ENCODE peak calls at places on chromosomes 6 and 20, in five cellular contexts. P, B, L, Z and C are unnamed samples.

GRCh38 chr20:62045118-62045517 is 20.6 kb downstream of the TAF4 start:
- DNase-seq in P (no peak), B (no peak), L (no peak), Z (no peak), C (peak; percentile 3)

GRCh38 chr6:13307508-13307995 is 20.8 kb downstream of the TBC1D7 start:
- DNase-seq in P (peak; percentile 31), B (no peak), L (no peak), Z (no peak), C (peak; percentile 62)

GRCh38 chr6:108559097-108559883 is 1.4 kb upstream of the FOXO3 start:
- DNase-seq in P (peak; percentile 90), B (peak; percentile 74), L (no peak), Z (peak; percentile 62), C (peak; percentile 97)

GRCh38 chr6:39681566-39682250 is 43.5 kb downstream of the KIF6 start:
- DNase-seq in P (peak; percentile 8), B (no peak), L (no peak), Z (no peak), C (no peak)

GRCh38 chr6:111057074-111057752 is 30.1 kb upstream of the SLC16A10 start:
- DNase-seq in P (peak; percentile 50), B (peak; percentile 73), L (peak; percentile 8), Z (no peak), C (peak; percentile 22)

GRCh38 chr20:58550661-58551060 is 35.5 kb upstream of the APCDD1L start:
- DNase-seq in P (peak; percentile 94), B (no peak), L (no peak), Z (no peak), C (peak; percentile 95)

GRCh38 chr20:2468581-2469407 is 1.8 kb downstream of the SNRPB start:
- DNase-seq in P (no peak), B (no peak), L (no peak), Z (no peak), C (no peak)

GRCh38 chr6:89987830-89988229 is 93.6 kb downstream of the GJA10 start:
- DNase-seq in P (no peak), B (no peak), L (no peak), Z (no peak), C (no peak)

GRCh38 chr6:6685249-6685667 is 96.7 kb downstream of the LY86 start:
- DNase-seq in P (no peak), B (no peak), L (no peak), Z (no peak), C (no peak)

GRCh38 chr20:43431120-43431519 is 26.6 kb upstream of the SRSF6 start:
- DNase-seq in P (no peak), B (no peak), L (no peak), Z (no peak), C (no peak)

GRCh38 chr20:57856658-57857057 is 146.8 kb upstream of the PMEPA1 start:
- DNase-seq in P (no peak), B (no peak), L (no peak), Z (no peak), C (no peak)

GRCh38 chr20:7976015-7976414 is 35.8 kb upstream of the HAO1 start:
- DNase-seq in P (no peak), B (no peak), L (no peak), Z (no peak), C (no peak)

GRCh38 chr6:148771212-148771601 is 24.4 kb downstream of the UST start:
- DNase-seq in P (no peak), B (no peak), L (no peak), Z (no peak), C (no peak)

GRCh38 chr6:159821111-159821510 is 21.0 kb downstream of the PNLDC1 start:
- DNase-seq in P (no peak), B (no peak), L (no peak), Z (no peak), C (no peak)

GRCh38 chr20:57593134-57593886 is 26.9 kb downstream of the ZBP1 start:
- DNase-seq in P (no peak), B (peak; percentile 23), L (no peak), Z (no peak), C (peak; percentile 87)

GRCh38 chr6:15483060-15483459 is 179.8 kb downstream of the DTNBP1 start:
- DNase-seq in P (no peak), B (no peak), L (no peak), Z (no peak), C (no peak)

GRCh38 chr20:44704551-44704971 is 10.6 kb upstream of the CCN5 start:
- DNase-seq in P (peak; percentile 92), B (no peak), L (no peak), Z (no peak), C (peak; percentile 92)

GRCh38 chr20:19757973-19758887 is at the start of gene RIN2:
- DNase-seq in P (peak; percentile 85), B (peak; percentile 98), L (no peak), Z (no peak), C (peak; percentile 97)

GRCh38 chr20:2693286-2693995 is 861 bp downstream of the EBF4 start:
- DNase-seq in P (no peak), B (peak; percentile 63), L (no peak), Z (peak; percentile 30), C (peak; percentile 88)

GRCh38 chr6:168313371-168314028 is 6.1 kb downstream of the DACT2 start:
- DNase-seq in P (no peak), B (peak; percentile 78), L (no peak), Z (no peak), C (no peak)

GRCh38 chr20:14924433-14924832 is 587.0 kb upstream of the FLRT3 start:
- DNase-seq in P (no peak), B (no peak), L (no peak), Z (no peak), C (no peak)

GRCh38 chr20:47141350-47141921 is 215.1 kb downstream of the ZMYND8 start:
- DNase-seq in P (no peak), B (no peak), L (no peak), Z (no peak), C (no peak)

GRCh38 chr6:117317261-117317660 is 51.9 kb downstream of the VGLL2 start:
- DNase-seq in P (peak; percentile 20), B (peak; percentile 76), L (no peak), Z (no peak), C (no peak)

GRCh38 chr6:158505194-158505593 is 54.7 kb upstream of the TMEM181 start:
- DNase-seq in P (no peak), B (no peak), L (no peak), Z (no peak), C (no peak)

GRCh38 chr6:158157064-158157764 is 10.8 kb downstream of the SERAC1 start:
- DNase-seq in P (no peak), B (no peak), L (no peak), Z (no peak), C (no peak)

GRCh38 chr20:53881362-53881761 is 189.0 kb downstream of the BCAS1 start:
- DNase-seq in P (no peak), B (no peak), L (no peak), Z (no peak), C (no peak)

GRCh38 chr6:151962246-151962846 is 154.9 kb downstream of the ESR1 start:
- DNase-seq in P (peak; percentile 50), B (no peak), L (no peak), Z (no peak), C (no peak)

GRCh38 chr6:7414811-7415210 is 25.2 kb downstream of the RIOK1 start:
- DNase-seq in P (peak; percentile 78), B (peak; percentile 11), L (no peak), Z (no peak), C (peak; percentile 58)

GRCh38 chr6:4804095-4804494 is 27.9 kb downstream of the CDYL start:
- DNase-seq in P (peak; percentile 77), B (peak; percentile 37), L (no peak), Z (no peak), C (peak; percentile 90)

GRCh38 chr20:50305636-50306477 is 115.2 kb downstream of the CEBPB start:
- DNase-seq in P (peak; percentile 58), B (no peak), L (no peak), Z (no peak), C (no peak)

GRCh38 chr20:31652917-31653385 is 15.2 kb downstream of the COX4I2 start:
- DNase-seq in P (peak; percentile 43), B (no peak), L (no peak), Z (no peak), C (peak; percentile 76)

GRCh38 chr6:22062807-22063408 is 233.9 kb downstream of the PRL start:
- DNase-seq in P (no peak), B (no peak), L (peak; percentile 40), Z (peak; percentile 21), C (no peak)

GRCh38 chr6:17280138-17280537 is 1.0 kb upstream of the RBM24 start:
- DNase-seq in P (no peak), B (no peak), L (no peak), Z (no peak), C (no peak)

GRCh38 chr6:80021131-80021530 is 16.7 kb downstream of the TTK start:
- DNase-seq in P (no peak), B (no peak), L (no peak), Z (no peak), C (no peak)

GRCh38 chr6:21742238-21742660 is 148.7 kb downstream of the SOX4 start:
- DNase-seq in P (peak; percentile 68), B (peak; percentile 51), L (no peak), Z (no peak), C (no peak)